ENCODE peak calls at places on chromosomes 12 and 14, in ten cellular contexts. F, D, E, N, Q, U, C, S, B and Z are unnamed samples.

GRCh38 chr12:111409403-111410228 is 3.9 kb downstream of the SH2B3 start:
- DNase-seq in F (peak), D (no peak), E (no peak), N (peak), Q (peak), U (peak), C (peak), S (peak), B (no peak), Z (peak)

GRCh38 chr12:88793091-88793490 is 212.8 kb upstream of the KITLG start:
- DNase-seq in F (no peak), D (peak), E (no peak), N (no peak), Q (no peak), U (no peak), C (peak), S (no peak), B (no peak), Z (peak)

GRCh38 chr14:21884995-21885394 is 211.4 kb upstream of the OR4E1 start:
- DNase-seq in F (no peak), D (no peak), E (no peak), N (no peak), Q (no peak), U (no peak), C (no peak), S (no peak), B (no peak), Z (no peak)

GRCh38 chr12:57129311-57130288 is 1.3 kb downstream of the LRP1 start:
- DNase-seq in F (no peak), D (peak), E (peak), N (peak), Q (no peak), U (peak), C (no peak), S (peak), B (no peak), Z (no peak)

GRCh38 chr14:101476931-101477553 is 84.3 kb upstream of the DIO3 start:
- DNase-seq in F (no peak), D (peak), E (peak), N (no peak), Q (no peak), U (peak), C (no peak), S (peak), B (peak), Z (no peak)

GRCh38 chr12:92462049-92462448 is 240.7 kb upstream of the PLEKHG7 start:
- DNase-seq in F (no peak), D (no peak), E (no peak), N (no peak), Q (no peak), U (peak), C (no peak), S (no peak), B (no peak), Z (no peak)

GRCh38 chr12:112153900-112154234 is 28.5 kb downstream of the TRAFD1 start:
- DNase-seq in F (no peak), D (no peak), E (no peak), N (no peak), Q (no peak), U (no peak), C (no peak), S (no peak), B (no peak), Z (no peak)

GRCh38 chr14:105859717-105860614 is 333.6 kb downstream of the TMEM121 start:
- DNase-seq in F (no peak), D (no peak), E (no peak), N (no peak), Q (no peak), U (peak), C (no peak), S (peak), B (no peak), Z (no peak)

GRCh38 chr14:53190938-53191337 is 37.8 kb upstream of the DDHD1 start:
- DNase-seq in F (no peak), D (peak), E (no peak), N (no peak), Q (no peak), U (no peak), C (peak), S (no peak), B (no peak), Z (no peak)

GRCh38 chr12:13135336-13136178 is 32.1 kb upstream of the GSG1 start:
- DNase-seq in F (peak), D (peak), E (peak), N (peak), Q (peak), U (no peak), C (peak), S (peak), B (peak), Z (peak)

GRCh38 chr14:44204061-44204815 is 302.8 kb downstream of the FSCB start:
- DNase-seq in F (no peak), D (no peak), E (peak), N (no peak), Q (no peak), U (no peak), C (no peak), S (no peak), B (no peak), Z (peak)

GRCh38 chr14:41986726-41987125 is 380.1 kb downstream of the LRFN5 start:
- DNase-seq in F (no peak), D (peak), E (no peak), N (no peak), Q (no peak), U (no peak), C (peak), S (no peak), B (no peak), Z (peak)

GRCh38 chr12:71415336-71416231 is 24.0 kb upstream of the LGR5 start:
- DNase-seq in F (peak), D (peak), E (peak), N (no peak), Q (peak), U (peak), C (peak), S (no peak), B (peak), Z (peak)

GRCh38 chr12:2640709-2641108 is 154.1 kb upstream of the FKBP4 start:
- DNase-seq in F (no peak), D (peak), E (no peak), N (peak), Q (peak), U (peak), C (peak), S (peak), B (no peak), Z (peak)

GRCh38 chr12:15796493-15797141 is 7.4 kb upstream of the EPS8 start:
- DNase-seq in F (no peak), D (peak), E (no peak), N (no peak), Q (peak), U (no peak), C (peak), S (no peak), B (peak), Z (no peak)

GRCh38 chr12:95385646-95386045 is 88.3 kb upstream of the METAP2 start:
- DNase-seq in F (no peak), D (no peak), E (no peak), N (no peak), Q (no peak), U (no peak), C (peak), S (peak), B (no peak), Z (no peak)

GRCh38 chr12:47935196-47935595 is 28.2 kb upstream of the TMEM106C start:
- DNase-seq in F (no peak), D (no peak), E (no peak), N (peak), Q (no peak), U (no peak), C (peak), S (no peak), B (no peak), Z (peak)

GRCh38 chr12:1544991-1545700 is 49.2 kb downstream of the FBXL14 start:
- DNase-seq in F (no peak), D (peak), E (peak), N (peak), Q (peak), U (peak), C (peak), S (no peak), B (no peak), Z (no peak)

GRCh38 chr14:68927956-68928675 is 51.0 kb downstream of the ACTN1 start:
- DNase-seq in F (no peak), D (no peak), E (no peak), N (no peak), Q (no peak), U (no peak), C (no peak), S (no peak), B (no peak), Z (no peak)

GRCh38 chr12:101698782-101699347 is 1.4 kb downstream of the CHPT1 start:
- DNase-seq in F (peak), D (no peak), E (no peak), N (no peak), Q (no peak), U (peak), C (peak), S (no peak), B (no peak), Z (peak)

GRCh38 chr12:76952995-76953394 is 74.2 kb upstream of the CSRP2 start:
- DNase-seq in F (no peak), D (peak), E (peak), N (no peak), Q (no peak), U (no peak), C (no peak), S (no peak), B (peak), Z (no peak)

GRCh38 chr12:6807170-6807569 is 14.5 kb upstream of the GPR162 start:
- DNase-seq in F (no peak), D (peak), E (no peak), N (no peak), Q (no peak), U (no peak), C (no peak), S (no peak), B (no peak), Z (no peak)

GRCh38 chr14:51545396-51545795 is 106.3 kb upstream of the FRMD6 start:
- DNase-seq in F (no peak), D (peak), E (no peak), N (no peak), Q (no peak), U (no peak), C (no peak), S (no peak), B (no peak), Z (no peak)

GRCh38 chr12:14961466-14962155 is at the start of gene ARHGDIB:
- DNase-seq in F (peak), D (peak), E (peak), N (no peak), Q (peak), U (peak), C (no peak), S (no peak), B (peak), Z (no peak)

GRCh38 chr12:105083551-105084105 is 630 bp downstream of the ALDH1L2 start:
- DNase-seq in F (peak), D (peak), E (peak), N (peak), Q (peak), U (peak), C (peak), S (peak), B (no peak), Z (peak)

GRCh38 chr12:110105159-110105558 is 19.0 kb upstream of the IFT81 start:
- DNase-seq in F (no peak), D (no peak), E (no peak), N (no peak), Q (no peak), U (no peak), C (no peak), S (no peak), B (no peak), Z (no peak)

GRCh38 chr12:6372403-6373003 is 2.9 kb downstream of the SCNN1A start:
- DNase-seq in F (peak), D (peak), E (peak), N (no peak), Q (peak), U (peak), C (peak), S (no peak), B (peak), Z (peak)

GRCh38 chr12:6212086-6212485 is 11.9 kb downstream of the CD9 start:
- DNase-seq in F (no peak), D (no peak), E (no peak), N (no peak), Q (no peak), U (no peak), C (no peak), S (no peak), B (no peak), Z (no peak)

GRCh38 chr12:124512667-124513296 is 54.6 kb downstream of the NCOR2 start:
- DNase-seq in F (peak), D (peak), E (peak), N (peak), Q (peak), U (peak), C (peak), S (peak), B (peak), Z (peak)

GRCh38 chr14:95540236-95540635 is 5.4 kb downstream of the GLRX5 start:
- DNase-seq in F (no peak), D (no peak), E (no peak), N (no peak), Q (no peak), U (no peak), C (no peak), S (no peak), B (no peak), Z (no peak)

GRCh38 chr12:24482882-24483604 is 465.9 kb downstream of the BCAT1 start:
- DNase-seq in F (no peak), D (peak), E (no peak), N (no peak), Q (no peak), U (no peak), C (peak), S (no peak), B (no peak), Z (no peak)
- H3K4me3 ChIP-seq in F (no peak), D (no peak), E (no peak), N (no peak), Q (no peak), U (no peak), C (no peak), S (no peak), B (no peak), Z (no peak)

GRCh38 chr12:75724913-75725312 is 213.5 kb upstream of the KRR1 start:
- DNase-seq in F (peak), D (no peak), E (no peak), N (no peak), Q (peak), U (no peak), C (peak), S (peak), B (peak), Z (peak)

GRCh38 chr12:75725505-75726120 is 214.2 kb upstream of the KRR1 start:
- DNase-seq in F (peak), D (peak), E (no peak), N (no peak), Q (peak), U (no peak), C (peak), S (no peak), B (no peak), Z (peak)

GRCh38 chr12:75728826-75729225 is 217.4 kb upstream of the KRR1 start:
- DNase-seq in F (no peak), D (no peak), E (no peak), N (no peak), Q (no peak), U (no peak), C (no peak), S (no peak), B (no peak), Z (no peak)

GRCh38 chr12:75722714-75723200 is 211.3 kb upstream of the KRR1 start:
- DNase-seq in F (peak), D (peak), E (no peak), N (peak), Q (peak), U (peak), C (peak), S (peak), B (peak), Z (peak)

DNA sequence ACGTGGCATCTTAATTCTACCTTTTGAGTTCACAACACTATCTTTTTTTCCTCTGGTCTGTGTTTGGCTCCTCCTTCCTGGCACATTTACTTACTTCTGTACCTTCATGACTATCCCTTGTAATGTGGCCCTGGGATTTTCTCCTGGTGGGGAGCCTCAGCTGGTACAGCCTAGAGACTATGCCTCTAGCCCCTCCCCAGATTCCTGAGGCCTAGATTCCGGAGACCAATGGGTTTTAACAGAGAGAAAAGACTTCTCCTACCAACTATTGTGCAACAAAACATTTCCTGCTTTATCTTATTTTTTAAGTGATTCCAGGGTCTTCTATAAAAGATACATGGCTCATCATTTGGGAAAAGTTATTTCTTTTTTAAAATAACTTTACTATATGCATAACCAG is 216.2 kb upstream of the KRR1 start:
- DNase-seq in F (no peak), D (no peak), E (peak), N (no peak), Q (no peak), U (no peak), C (no peak), S (no peak), B (no peak), Z (no peak)
- TF ChIP-seq CTCF in F (no peak), D (no peak), E (no peak), N (no peak), Q (no peak), U (no peak), C (no peak), S (no peak), B (no peak), Z (no peak)

GRCh38 chr14:100466111-100466856 is 120.9 kb downstream of the BEGAIN start:
- DNase-seq in F (no peak), D (no peak), E (peak), N (no peak), Q (no peak), U (no peak), C (no peak), S (no peak), B (no peak), Z (no peak)
- H3K4me3 ChIP-seq in F (no peak), D (no peak), E (no peak), N (no peak), Q (no peak), U (no peak), C (no peak), S (no peak), B (no peak), Z (no peak)

DNA sequence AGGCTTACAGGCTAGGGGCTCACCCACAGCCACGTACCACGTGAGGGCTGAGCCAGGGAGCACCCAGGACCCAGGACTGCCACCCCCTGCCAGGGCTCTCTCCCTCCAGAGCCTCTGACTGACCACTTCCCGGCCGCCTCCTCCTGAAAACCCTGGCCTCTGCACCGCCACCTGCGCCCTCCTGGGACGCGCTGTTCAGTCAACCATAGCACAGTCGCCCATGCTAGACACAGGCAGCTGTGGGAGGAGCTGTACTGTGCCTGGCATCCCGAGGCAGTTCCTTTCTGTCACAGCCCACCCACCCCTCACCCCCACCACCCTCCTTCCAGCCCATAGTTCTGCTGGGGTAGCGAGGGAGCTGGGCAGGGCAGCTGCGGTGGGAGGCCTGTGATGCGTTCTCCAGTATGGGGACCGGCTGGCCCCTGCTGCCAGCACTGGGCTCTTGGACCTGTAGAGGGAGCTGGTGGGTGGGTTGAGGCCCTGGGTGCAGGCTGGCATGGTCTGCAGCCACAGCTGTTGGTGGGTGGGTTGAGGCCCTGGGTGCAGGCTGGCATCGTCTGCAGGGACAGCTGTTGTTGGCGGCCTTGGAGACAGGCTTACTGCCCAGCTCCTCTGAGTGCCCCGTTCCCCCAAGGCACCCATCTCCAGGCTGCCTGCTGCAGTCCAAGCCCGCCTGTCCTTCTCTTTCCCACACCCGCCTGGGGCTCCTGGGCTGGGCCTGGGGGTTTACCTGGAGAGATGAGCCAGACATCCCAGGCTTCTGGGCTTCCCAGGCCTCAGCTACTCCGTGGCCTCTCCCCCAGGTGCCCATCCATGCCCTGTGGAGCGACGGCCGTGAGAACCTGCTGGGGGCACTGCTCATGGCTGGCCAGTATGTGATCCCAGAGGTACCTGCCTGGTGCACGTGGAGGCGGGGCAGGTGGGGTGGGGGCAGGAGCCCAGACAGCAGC is 11.5 kb downstream of the ASPG start:
- DNase-seq in F (no peak), D (no peak), E (peak), N (peak), Q (no peak), U (no peak), C (no peak), S (no peak), B (no peak), Z (no peak)
- TF ChIP-seq CTCF in F (no peak), D (peak), E (no peak), N (no peak), Q (peak), U (peak), C (no peak), S (no peak), B (no peak), Z (no peak)

GRCh38 chr12:4119157-4119761 is 154.3 kb upstream of the CCND2 start:
- DNase-seq in F (no peak), D (no peak), E (no peak), N (no peak), Q (no peak), U (no peak), C (no peak), S (no peak), B (no peak), Z (no peak)
- H3K4me3 ChIP-seq in F (no peak), D (no peak), E (no peak), N (no peak), Q (no peak), U (no peak), C (no peak), S (no peak), B (no peak), Z (no peak)

GRCh38 chr14:73713804-73714655 is at the start of gene PNMA1:
- DNase-seq in F (peak), D (peak), E (peak), N (peak), Q (peak), U (peak), C (peak), S (peak), B (peak), Z (peak)
- TF ChIP-seq CTCF in F (no peak), D (no peak), E (no peak), N (no peak), Q (no peak), U (no peak), C (no peak), S (no peak), B (no peak), Z (no peak)

DNA sequence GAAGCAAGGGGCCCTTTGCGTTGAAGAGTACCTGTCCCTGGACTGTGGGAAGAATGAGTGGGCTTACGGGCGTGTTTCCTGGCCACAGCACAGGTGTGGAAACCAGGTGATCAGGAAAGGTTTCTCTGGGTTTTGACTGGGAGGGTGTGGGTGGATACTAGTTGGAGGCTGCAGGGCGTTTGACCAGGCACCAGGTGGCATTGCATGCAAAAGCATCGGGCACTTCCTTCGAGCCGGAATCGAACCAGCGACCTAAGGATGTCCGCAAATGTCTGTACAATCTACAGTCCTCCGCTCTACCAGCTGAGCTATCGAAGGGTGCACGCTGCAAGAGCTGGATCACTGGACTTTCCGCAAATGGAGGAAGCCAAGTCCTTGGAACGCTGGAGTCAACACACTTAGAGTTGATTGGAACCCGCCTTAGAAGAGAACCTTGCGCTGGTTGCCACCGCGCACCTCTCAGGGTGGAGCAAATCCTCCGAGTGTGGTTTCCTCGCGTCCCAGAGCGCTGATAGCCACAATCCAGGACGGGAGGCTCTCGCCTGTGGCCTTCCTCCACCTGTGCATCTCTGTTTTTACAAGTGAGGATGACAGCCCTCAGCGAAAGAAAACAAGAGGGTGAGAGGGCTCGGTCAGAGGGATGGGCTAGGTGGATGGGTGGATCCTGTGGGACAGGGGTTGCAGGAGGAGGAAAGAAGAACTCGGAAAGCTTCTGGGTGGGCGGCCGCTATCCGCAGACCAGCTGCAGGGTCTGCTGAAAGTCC is 21.2 kb upstream of the RNASE4 start:
- DNase-seq in F (peak), D (peak), E (peak), N (peak), Q (peak), U (peak), C (peak), S (peak), B (peak), Z (peak)
- H3K4me3 ChIP-seq in F (no peak), D (peak), E (peak), N (peak), Q (no peak), U (no peak), C (no peak), S (peak), B (peak), Z (peak)